ENCODE peak calls at places on chromosome 11, in nine cellular contexts. One of them, this sample, is unnamed.

GRCh38 chr11:23746896-23747295 is 750.0 kb upstream of the LUZP2 start:
- DNase-seq in T follicular helper cell: no peak
- DNase-seq in Daoy: no peak
- DNase-seq in AML-193: no peak
- DNase-seq in HS-5: no peak
- DNase-seq in iris pigment epithelial cell: no peak
- DNase-seq in anterior cingulate cortex: no peak
- DNase-seq in HFFc6: no peak
- DNase-seq in AG10803: no peak
- DNase-seq in this sample: no peak

GRCh38 chr11:130068986-130069683 is 559 bp upstream of the APLP2 start:
- DNase-seq in anterior cingulate cortex: peak
- DNase-seq in HFFc6: peak
- DNase-seq in AML-193: peak
- DNase-seq in Daoy: peak
- DNase-seq in HS-5: no peak
- DNase-seq in T follicular helper cell: peak
- DNase-seq in AG10803: peak
- DNase-seq in iris pigment epithelial cell: peak
- DNase-seq in this sample: no peak

GRCh38 chr11:122242731-122243130 is 126.7 kb upstream of the BLID start:
- DNase-seq in HFFc6: no peak
- DNase-seq in HS-5: no peak
- DNase-seq in T follicular helper cell: no peak
- DNase-seq in Daoy: no peak
- DNase-seq in anterior cingulate cortex: no peak
- DNase-seq in AML-193: peak
- DNase-seq in iris pigment epithelial cell: no peak
- DNase-seq in AG10803: no peak
- DNase-seq in this sample: no peak

GRCh38 chr11:76215946-76216345 is 9.6 kb upstream of the WNT11 start:
- DNase-seq in AG10803: peak
- DNase-seq in AML-193: no peak
- DNase-seq in iris pigment epithelial cell: peak
- DNase-seq in T follicular helper cell: no peak
- DNase-seq in anterior cingulate cortex: no peak
- DNase-seq in HS-5: peak
- DNase-seq in Daoy: peak
- DNase-seq in HFFc6: peak
- DNase-seq in this sample: no peak

GRCh38 chr11:45079075-45079444 is 67.4 kb upstream of the PRDM11 start:
- DNase-seq in T follicular helper cell: no peak
- DNase-seq in iris pigment epithelial cell: no peak
- DNase-seq in HFFc6: no peak
- DNase-seq in anterior cingulate cortex: no peak
- DNase-seq in AML-193: peak
- DNase-seq in HS-5: no peak
- DNase-seq in AG10803: no peak
- DNase-seq in Daoy: no peak
- DNase-seq in this sample: no peak

GRCh38 chr11:72721689-72722049 is 30.5 kb downstream of the ARAP1 start:
- DNase-seq in iris pigment epithelial cell: peak
- DNase-seq in AG10803: no peak
- DNase-seq in anterior cingulate cortex: no peak
- DNase-seq in AML-193: no peak
- DNase-seq in HFFc6: no peak
- DNase-seq in HS-5: no peak
- DNase-seq in Daoy: peak
- DNase-seq in T follicular helper cell: peak
- DNase-seq in this sample: no peak

GRCh38 chr11:86761978-86762377 is 38.4 kb upstream of the PRSS23 start:
- DNase-seq in HFFc6: peak
- DNase-seq in AG10803: peak
- DNase-seq in Daoy: no peak
- DNase-seq in T follicular helper cell: no peak
- DNase-seq in AML-193: no peak
- DNase-seq in HS-5: no peak
- DNase-seq in anterior cingulate cortex: no peak
- DNase-seq in iris pigment epithelial cell: peak
- DNase-seq in this sample: no peak

GRCh38 chr11:69388661-69389060 is 92.8 kb upstream of the LINC01488 start:
- DNase-seq in iris pigment epithelial cell: no peak
- DNase-seq in anterior cingulate cortex: no peak
- DNase-seq in AG10803: no peak
- DNase-seq in HFFc6: no peak
- DNase-seq in AML-193: no peak
- DNase-seq in T follicular helper cell: no peak
- DNase-seq in HS-5: no peak
- DNase-seq in Daoy: no peak
- DNase-seq in this sample: no peak

GRCh38 chr11:107591446-107592236 is 694 bp downstream of the ELMOD1 start:
- DNase-seq in HFFc6: no peak
- DNase-seq in anterior cingulate cortex: no peak
- DNase-seq in AG10803: peak
- DNase-seq in iris pigment epithelial cell: peak
- DNase-seq in T follicular helper cell: no peak
- DNase-seq in HS-5: no peak
- DNase-seq in AML-193: no peak
- DNase-seq in Daoy: peak
- DNase-seq in this sample: no peak

GRCh38 chr11:75554258-75555022 is 7.6 kb upstream of the SERPINH1 start:
- DNase-seq in anterior cingulate cortex: peak
- DNase-seq in iris pigment epithelial cell: peak
- DNase-seq in HFFc6: peak
- DNase-seq in T follicular helper cell: no peak
- DNase-seq in AG10803: peak
- DNase-seq in AML-193: no peak
- DNase-seq in HS-5: peak
- DNase-seq in Daoy: peak
- DNase-seq in this sample: peak

GRCh38 chr11:118522571-118523072 is 4.7 kb upstream of the TTC36 start:
- DNase-seq in T follicular helper cell: no peak
- DNase-seq in HS-5: no peak
- DNase-seq in Daoy: peak
- DNase-seq in AML-193: no peak
- DNase-seq in iris pigment epithelial cell: peak
- DNase-seq in AG10803: peak
- DNase-seq in HFFc6: peak
- DNase-seq in anterior cingulate cortex: no peak
- DNase-seq in this sample: no peak

GRCh38 chr11:117259417-117259816 is 26.9 kb downstream of the RNF214 start:
- DNase-seq in T follicular helper cell: no peak
- DNase-seq in HFFc6: peak
- DNase-seq in Daoy: no peak
- DNase-seq in anterior cingulate cortex: no peak
- DNase-seq in AG10803: peak
- DNase-seq in HS-5: no peak
- DNase-seq in iris pigment epithelial cell: peak
- DNase-seq in AML-193: no peak
- DNase-seq in this sample: peak

GRCh38 chr11:124669193-124669592 is 4.3 kb downstream of the SIAE start:
- DNase-seq in T follicular helper cell: peak
- DNase-seq in AML-193: peak
- DNase-seq in anterior cingulate cortex: no peak
- DNase-seq in iris pigment epithelial cell: peak
- DNase-seq in HFFc6: peak
- DNase-seq in HS-5: peak
- DNase-seq in AG10803: peak
- DNase-seq in Daoy: peak
- DNase-seq in this sample: no peak

GRCh38 chr11:3231851-3232744 is at the start of gene MRGPRE:
- DNase-seq in AG10803: peak
- DNase-seq in Daoy: no peak
- DNase-seq in anterior cingulate cortex: no peak
- DNase-seq in HFFc6: no peak
- DNase-seq in T follicular helper cell: no peak
- DNase-seq in HS-5: no peak
- DNase-seq in AML-193: no peak
- DNase-seq in iris pigment epithelial cell: no peak
- DNase-seq in this sample: no peak

GRCh38 chr11:69905611-69906452 is 86.6 kb upstream of the FGF3 start:
- DNase-seq in HS-5: no peak
- DNase-seq in T follicular helper cell: no peak
- DNase-seq in HFFc6: no peak
- DNase-seq in Daoy: no peak
- DNase-seq in AML-193: no peak
- DNase-seq in AG10803: no peak
- DNase-seq in anterior cingulate cortex: no peak
- DNase-seq in iris pigment epithelial cell: no peak
- DNase-seq in this sample: no peak

GRCh38 chr11:124832571-124832970 is 32.4 kb upstream of the MSANTD2 start:
- DNase-seq in AML-193: no peak
- DNase-seq in AG10803: no peak
- DNase-seq in HFFc6: no peak
- DNase-seq in anterior cingulate cortex: no peak
- DNase-seq in T follicular helper cell: no peak
- DNase-seq in iris pigment epithelial cell: no peak
- DNase-seq in HS-5: no peak
- DNase-seq in Daoy: no peak
- DNase-seq in this sample: no peak

GRCh38 chr11:27388869-27389268 is 25.9 kb upstream of the CCDC34 start:
- DNase-seq in Daoy: peak
- DNase-seq in anterior cingulate cortex: no peak
- DNase-seq in T follicular helper cell: no peak
- DNase-seq in AML-193: no peak
- DNase-seq in HS-5: no peak
- DNase-seq in AG10803: no peak
- DNase-seq in iris pigment epithelial cell: peak
- DNase-seq in HFFc6: no peak
- DNase-seq in this sample: no peak

GRCh38 chr11:47257518-47258316 is at the start of gene NR1H3:
- DNase-seq in T follicular helper cell: no peak
- DNase-seq in HS-5: no peak
- DNase-seq in anterior cingulate cortex: no peak
- DNase-seq in Daoy: peak
- DNase-seq in AML-193: peak
- DNase-seq in AG10803: peak
- DNase-seq in HFFc6: peak
- DNase-seq in iris pigment epithelial cell: peak
- DNase-seq in this sample: no peak

GRCh38 chr11:61711493-61711892 is 31.3 kb downstream of the DAGLA start:
- DNase-seq in HS-5: no peak
- DNase-seq in AML-193: no peak
- DNase-seq in anterior cingulate cortex: no peak
- DNase-seq in T follicular helper cell: no peak
- DNase-seq in AG10803: no peak
- DNase-seq in iris pigment epithelial cell: no peak
- DNase-seq in HFFc6: no peak
- DNase-seq in Daoy: no peak
- DNase-seq in this sample: no peak

GRCh38 chr11:4539603-4540219 is 5.3 kb upstream of the OR52M1 start:
- DNase-seq in Daoy: peak
- DNase-seq in AML-193: peak
- DNase-seq in AG10803: peak
- DNase-seq in anterior cingulate cortex: no peak
- DNase-seq in T follicular helper cell: peak
- DNase-seq in iris pigment epithelial cell: peak
- DNase-seq in HFFc6: peak
- DNase-seq in HS-5: no peak
- DNase-seq in this sample: no peak

This sample was measured in non-pigmented ciliary epithelial cell.